ENCODE peak calls at places on chromosomes 13 and 19, in four cellular contexts. H, T, F and X are unnamed samples.

GRCh38 chr13:51687928-51688714 is 103.9 kb downstream of the WDFY2 start:
- DNase-seq in H (no peak), T (no peak), F (no peak), X (no peak)

GRCh38 chr19:17775245-17775927 is 19.6 kb upstream of the B3GNT3 start:
- DNase-seq in H (no peak), T (peak; percentile 19), F (peak; percentile 85), X (peak; percentile 32)

GRCh38 chr19:57566396-57567256 is 7.0 kb upstream of the ZNF550 start:
- DNase-seq in H (no peak), T (peak; percentile 38), F (peak; percentile 54), X (no peak)

GRCh38 chr13:33644607-33645543 is 173.1 kb upstream of the RFC3 start:
- DNase-seq in H (no peak), T (peak; percentile 4), F (no peak), X (no peak)

GRCh38 chr19:50686310-50687032 is 33.1 kb downstream of the SHANK1 start:
- DNase-seq in H (no peak), T (no peak), F (no peak), X (no peak)

GRCh38 chr19:10104665-10105221 is 1.4 kb upstream of the PPAN start:
- DNase-seq in H (peak; percentile 100), T (no peak), F (peak; percentile 79), X (no peak)

GRCh38 chr19:32688315-32688714 is 3.3 kb upstream of the NUDT19 start:
- DNase-seq in H (no peak), T (peak; percentile 71), F (peak; percentile 56), X (no peak)

GRCh38 chr19:20565321-20566018 is at the start of gene ZNF737:
- DNase-seq in H (peak; percentile 75), T (peak; percentile 91), F (peak; percentile 25), X (peak; percentile 95)

GRCh38 chr13:32164622-32165268 is 133.2 kb downstream of the FRY start:
- DNase-seq in H (peak; percentile 11), T (peak; percentile 66), F (peak; percentile 75), X (peak; percentile 51)

GRCh38 chr13:24865158-24865557 is 101.2 kb downstream of the RNF17 start:
- DNase-seq in H (no peak), T (peak; percentile 4), F (no peak), X (no peak)

GRCh38 chr13:71607575-71607974 is 259.4 kb downstream of the DACH1 start:
- DNase-seq in H (no peak), T (no peak), F (no peak), X (no peak)

DNA sequence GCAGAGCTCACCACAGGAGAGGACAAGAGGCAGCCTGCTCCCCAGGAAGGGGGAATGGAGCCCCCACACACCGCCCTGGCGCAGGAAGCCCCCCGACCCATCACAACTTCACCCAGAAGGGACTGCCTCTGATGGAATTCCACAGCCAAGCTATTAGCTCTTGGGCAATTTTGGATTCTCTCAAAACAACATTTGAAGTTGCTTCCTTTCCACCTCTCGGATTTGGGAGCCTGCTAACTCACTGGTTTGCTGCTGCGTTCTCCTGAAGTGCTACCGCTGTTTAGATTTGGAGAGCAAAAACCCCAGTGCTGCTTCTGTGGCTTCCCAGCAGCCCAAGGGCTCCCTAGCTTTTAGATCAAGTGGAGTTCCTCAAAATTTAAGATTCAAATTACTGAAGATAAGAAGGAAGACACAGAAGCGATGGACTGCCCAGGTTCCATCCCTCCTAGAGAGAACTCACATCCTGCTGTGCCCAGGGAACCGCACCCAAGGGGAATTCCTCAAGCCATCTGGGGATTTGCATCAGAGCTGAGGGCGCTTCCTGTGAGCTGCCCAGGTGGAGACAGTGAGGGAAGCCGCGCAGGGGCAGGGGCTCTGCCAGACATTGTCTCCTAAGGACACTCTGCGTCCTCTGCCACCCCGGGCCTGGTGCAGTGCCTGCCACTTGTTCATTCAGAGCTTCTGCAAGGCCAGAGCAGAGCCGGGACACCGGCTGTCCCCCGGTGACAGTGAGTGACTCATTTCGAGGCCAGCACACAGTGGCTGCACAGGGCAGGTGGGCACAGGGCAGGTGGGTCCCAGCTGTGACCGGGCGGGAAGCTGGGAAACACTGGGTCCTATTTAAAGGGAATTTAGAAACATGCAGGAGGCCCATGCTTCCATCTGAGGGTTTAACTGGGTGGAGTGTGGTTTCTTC is 45.5 kb downstream of the COL4A1 start:
- DNase-seq in H (no peak), T (no peak), F (no peak), X (peak; percentile 21)
- TF ChIP-seq FOS in H (no peak), T (no peak), F (no peak), X (no peak)

GRCh38 chr19:31406106-31406505 is 56.9 kb upstream of the TSHZ3 start:
- DNase-seq in H (no peak), T (no peak), F (no peak), X (no peak)
- H3K4me3 ChIP-seq in H (no peak overlapping the region), T (no peak overlapping the region), F (no peak overlapping the region), X (no peak overlapping the region)

GRCh38 chr19:48230555-48231129 is 25.1 kb downstream of the CARD8 start:
- DNase-seq in H (no peak), T (no peak), F (no peak), X (no peak)
- TF ChIP-seq FOS in H (no peak), T (no peak), F (no peak), X (no peak)

GRCh38 chr13:99371956-99372355 is 64.8 kb upstream of the GPR183 start:
- DNase-seq in H (no peak), T (no peak), F (no peak), X (no peak)
- H3K4me3 ChIP-seq in H (no peak overlapping the region), T (no peak overlapping the region), F (no peak overlapping the region), X (no peak overlapping the region)

DNA sequence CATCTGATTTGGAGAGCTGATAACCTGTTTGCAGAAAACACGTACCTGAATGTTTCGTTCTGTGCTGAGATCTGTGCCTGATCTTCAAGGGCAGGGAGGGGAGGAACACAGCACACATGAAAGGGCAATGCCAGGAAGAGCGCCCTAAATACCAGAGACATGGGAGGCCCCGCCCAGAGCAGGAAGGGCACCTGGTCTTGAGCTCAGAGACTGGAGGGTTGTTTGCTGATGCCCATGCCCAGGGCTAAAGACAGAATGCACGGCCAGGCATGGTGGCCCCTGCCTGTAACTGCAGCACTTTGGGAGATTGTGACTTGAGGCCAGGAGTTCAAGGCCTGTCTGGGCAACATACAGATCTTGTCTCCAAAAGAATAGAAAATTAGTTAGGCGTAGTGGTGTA is 183.2 kb downstream of the TUBA3C start:
- DNase-seq in H (no peak), T (no peak), F (no peak), X (no peak)
- TF ChIP-seq FOS in H (no peak), T (no peak), F (no peak), X (no peak)

GRCh38 chr13:20193924-20194631 is 1.3 kb upstream of the GJB2 start:
- DNase-seq in H (no peak), T (no peak), F (no peak), X (no peak)
- H3K4me3 ChIP-seq in H (peak overlapping the region; percentile 70), T (no peak overlapping the region), F (no peak overlapping the region), X (no peak overlapping the region)

GRCh38 chr19:49150944-49151243 is 4.3 kb downstream of the HRC start:
- DNase-seq in H (no peak), T (no peak), F (no peak), X (no peak)
- TF ChIP-seq FOS in H (no peak), T (no peak), F (no peak), X (no peak)

GRCh38 chr19:49151339-49152217 is 3.6 kb downstream of the HRC start:
- DNase-seq in H (no peak), T (peak; percentile 11), F (peak; percentile 97), X (peak; percentile 29)
- H3K4me3 ChIP-seq in H (no peak overlapping the region), T (no peak overlapping the region), F (peak overlapping the region; percentile 54), X (no peak overlapping the region)